ENCODE peak calls at places on chromosomes 16 and 17, in eight cellular contexts. One of them, this sample, is unnamed. For H3K27me3 and H3K4me1, the result is how much of the 10 kb centered on the place peaks cover.

GRCh38 chr16:27366687-27367462 is 35.1 kb upstream of the IL21R start:
- ATAC-seq in RWPE2: no peak
- ATAC-seq in body of pancreas: no peak
- ATAC-seq in left lung: no peak
- ATAC-seq in lower lobe of right lung: peak
- ATAC-seq in pancreas: no peak
- ATAC-seq in upper lobe of right lung: no peak
- ATAC-seq in heart left ventricle: peak
- ATAC-seq in this sample: no peak

GRCh38 chr17:57597531-57598453 is 147.3 kb downstream of the CCDC182 start:
- ATAC-seq in body of pancreas: peak
- ATAC-seq in pancreas: peak
- ATAC-seq in heart left ventricle: peak
- ATAC-seq in left lung: peak
- ATAC-seq in RWPE2: peak
- ATAC-seq in lower lobe of right lung: peak
- ATAC-seq in upper lobe of right lung: peak
- ATAC-seq in this sample: peak

GRCh38 chr16:28951410-28951943 is 740 bp downstream of the NFATC2IP start:
- ATAC-seq in pancreas: no peak
- ATAC-seq in body of pancreas: no peak
- ATAC-seq in heart left ventricle: no peak
- ATAC-seq in RWPE2: peak
- ATAC-seq in left lung: no peak
- ATAC-seq in upper lobe of right lung: peak
- ATAC-seq in lower lobe of right lung: peak
- ATAC-seq in this sample: no peak

GRCh38 chr17:58556833-58557250 is 42.4 kb upstream of the MTMR4 start:
- ATAC-seq in RWPE2: no peak
- ATAC-seq in left lung: no peak
- ATAC-seq in lower lobe of right lung: no peak
- ATAC-seq in body of pancreas: no peak
- ATAC-seq in heart left ventricle: no peak
- ATAC-seq in pancreas: no peak
- ATAC-seq in upper lobe of right lung: peak
- ATAC-seq in this sample: no peak

GRCh38 chr16:56357291-56357764 is 68.0 kb downstream of the AMFR start:
- ATAC-seq in heart left ventricle: peak
- ATAC-seq in pancreas: peak
- ATAC-seq in RWPE2: peak
- ATAC-seq in left lung: peak
- ATAC-seq in upper lobe of right lung: peak
- ATAC-seq in body of pancreas: peak
- ATAC-seq in lower lobe of right lung: peak
- ATAC-seq in this sample: peak

GRCh38 chr16:74936902-74937560 is 47.9 kb downstream of the WDR59 start:
- ATAC-seq in heart left ventricle: no peak
- ATAC-seq in lower lobe of right lung: peak
- ATAC-seq in pancreas: peak
- ATAC-seq in left lung: peak
- ATAC-seq in body of pancreas: no peak
- ATAC-seq in RWPE2: no peak
- ATAC-seq in upper lobe of right lung: peak
- ATAC-seq in this sample: no peak

GRCh38 chr17:56891751-56892150 is 22.1 kb downstream of the TRIM25 start:
- ATAC-seq in upper lobe of right lung: peak
- ATAC-seq in body of pancreas: no peak
- ATAC-seq in lower lobe of right lung: peak
- ATAC-seq in heart left ventricle: no peak
- ATAC-seq in left lung: peak
- ATAC-seq in pancreas: peak
- ATAC-seq in RWPE2: no peak
- ATAC-seq in this sample: no peak

GRCh38 chr17:60601443-60602384 is 1.7 kb downstream of the PPM1D start:
- ATAC-seq in upper lobe of right lung: no peak
- ATAC-seq in body of pancreas: peak
- ATAC-seq in left lung: peak
- ATAC-seq in lower lobe of right lung: no peak
- ATAC-seq in pancreas: peak
- ATAC-seq in heart left ventricle: peak
- ATAC-seq in RWPE2: peak
- ATAC-seq in this sample: no peak

GRCh38 chr17:9080296-9080914 is 59.1 kb downstream of the NTN1 start:
- ATAC-seq in heart left ventricle: no peak
- ATAC-seq in left lung: no peak
- ATAC-seq in RWPE2: no peak
- ATAC-seq in lower lobe of right lung: no peak
- ATAC-seq in upper lobe of right lung: no peak
- ATAC-seq in body of pancreas: no peak
- ATAC-seq in pancreas: no peak
- ATAC-seq in this sample: no peak

GRCh38 chr17:44192750-44193149 is 6.0 kb downstream of the TMUB2 start:
- ATAC-seq in left lung: no peak
- ATAC-seq in lower lobe of right lung: no peak
- ATAC-seq in upper lobe of right lung: no peak
- ATAC-seq in body of pancreas: no peak
- ATAC-seq in pancreas: no peak
- ATAC-seq in heart left ventricle: no peak
- ATAC-seq in RWPE2: no peak
- ATAC-seq in this sample: no peak

GRCh38 chr17:76384222-76384986 is at the start of gene SPHK1:
- ATAC-seq in RWPE2: peak
- ATAC-seq in heart left ventricle: peak
- ATAC-seq in body of pancreas: peak
- ATAC-seq in left lung: peak
- ATAC-seq in lower lobe of right lung: peak
- ATAC-seq in upper lobe of right lung: peak
- ATAC-seq in pancreas: peak
- ATAC-seq in this sample: peak

GRCh38 chr17:48726916-48727286 is 1.6 kb downstream of the HOXB13 start:
- ATAC-seq in lower lobe of right lung: no peak
- ATAC-seq in upper lobe of right lung: no peak
- ATAC-seq in body of pancreas: no peak
- ATAC-seq in heart left ventricle: no peak
- ATAC-seq in RWPE2: no peak
- ATAC-seq in left lung: no peak
- ATAC-seq in pancreas: no peak
- ATAC-seq in this sample: no peak

GRCh38 chr16:759110-759910 is 1.2 kb upstream of the MSLN start:
- ATAC-seq in upper lobe of right lung: peak
- ATAC-seq in left lung: peak
- ATAC-seq in RWPE2: peak
- ATAC-seq in heart left ventricle: no peak
- ATAC-seq in lower lobe of right lung: peak
- ATAC-seq in pancreas: no peak
- ATAC-seq in body of pancreas: no peak
- ATAC-seq in this sample: no peak

GRCh38 chr17:27240086-27240801 is 53.7 kb upstream of the WSB1 start:
- ATAC-seq in upper lobe of right lung: no peak
- ATAC-seq in pancreas: no peak
- ATAC-seq in RWPE2: no peak
- ATAC-seq in left lung: no peak
- ATAC-seq in heart left ventricle: no peak
- ATAC-seq in body of pancreas: no peak
- ATAC-seq in lower lobe of right lung: no peak
- ATAC-seq in this sample: no peak

GRCh38 chr16:23288209-23288608 is 13.9 kb upstream of the SCNN1B start:
- ATAC-seq in upper lobe of right lung: peak
- ATAC-seq in RWPE2: no peak
- ATAC-seq in pancreas: no peak
- ATAC-seq in heart left ventricle: no peak
- ATAC-seq in left lung: no peak
- ATAC-seq in lower lobe of right lung: no peak
- ATAC-seq in body of pancreas: no peak
- ATAC-seq in this sample: no peak

GRCh38 chr16:64136314-64136713 is 985.5 kb downstream of the CDH11 start:
- ATAC-seq in lower lobe of right lung: no peak
- ATAC-seq in heart left ventricle: no peak
- ATAC-seq in pancreas: no peak
- ATAC-seq in RWPE2: no peak
- ATAC-seq in left lung: no peak
- ATAC-seq in body of pancreas: no peak
- ATAC-seq in upper lobe of right lung: no peak
- ATAC-seq in this sample: no peak

DNA sequence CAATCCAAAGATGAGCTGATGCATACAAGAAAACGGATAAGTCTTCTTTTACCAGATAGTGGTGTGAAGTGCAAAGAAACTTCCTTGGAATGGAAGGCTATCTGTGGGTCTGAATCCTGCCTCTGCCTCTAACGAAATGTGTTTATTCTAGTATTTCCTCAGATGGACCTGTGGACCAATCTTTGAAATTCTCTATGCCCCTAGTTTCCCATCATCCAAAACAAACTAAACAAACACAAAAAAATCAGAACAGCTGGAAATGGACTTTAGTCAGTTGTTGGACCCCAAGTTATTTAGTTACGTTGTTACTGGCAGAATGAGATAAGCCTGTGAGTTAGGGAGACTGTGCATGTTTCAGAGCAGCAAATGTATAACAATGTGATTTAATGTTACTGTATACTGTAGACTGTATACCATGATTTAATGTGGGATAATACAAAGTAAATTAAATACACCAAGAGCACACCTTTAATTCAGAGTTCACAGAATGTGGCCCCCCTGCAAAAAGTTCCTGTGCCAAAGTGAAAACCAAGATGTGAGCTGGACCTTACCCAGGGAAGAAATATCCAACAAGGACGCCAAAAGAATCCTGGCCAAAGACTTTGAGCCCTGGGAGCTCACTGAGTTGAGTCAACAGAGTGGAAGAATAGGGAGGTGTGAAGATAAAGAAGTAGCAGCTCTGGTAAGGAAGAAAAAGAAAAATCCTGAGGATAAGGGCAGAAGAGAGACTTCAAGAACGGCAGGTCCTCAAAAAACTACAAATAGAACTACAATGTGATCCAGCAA is 255.2 kb downstream of the CNTNAP4 start:
- ATAC-seq in heart left ventricle: no peak
- ATAC-seq in lower lobe of right lung: no peak
- ATAC-seq in pancreas: no peak
- ATAC-seq in left lung: no peak
- ATAC-seq in RWPE2: no peak
- ATAC-seq in body of pancreas: no peak
- ATAC-seq in upper lobe of right lung: no peak
- ATAC-seq in this sample: no peak
- H3K27me3 ChIP-seq in heart left ventricle: under half
- H3K27me3 ChIP-seq in lower lobe of right lung: under half
- H3K27me3 ChIP-seq in pancreas: under half
- H3K27me3 ChIP-seq in left lung: under half
- H3K27me3 ChIP-seq in RWPE2: under half
- H3K27me3 ChIP-seq in body of pancreas: under half
- H3K27me3 ChIP-seq in upper lobe of right lung: under half
- H3K27me3 ChIP-seq in this sample: under half

GRCh38 chr17:41654134-41654907 is 29.9 kb upstream of the KRT17 start:
- ATAC-seq in RWPE2: peak
- ATAC-seq in left lung: peak
- ATAC-seq in lower lobe of right lung: peak
- ATAC-seq in heart left ventricle: no peak
- ATAC-seq in pancreas: peak
- ATAC-seq in body of pancreas: peak
- ATAC-seq in upper lobe of right lung: peak
- ATAC-seq in this sample: no peak

GRCh38 chr17:41657164-41657754 is 31.4 kb upstream of the EIF1 start:
- ATAC-seq in upper lobe of right lung: no peak
- ATAC-seq in pancreas: no peak
- ATAC-seq in left lung: no peak
- ATAC-seq in RWPE2: no peak
- ATAC-seq in lower lobe of right lung: no peak
- ATAC-seq in body of pancreas: no peak
- ATAC-seq in heart left ventricle: no peak
- ATAC-seq in this sample: no peak

GRCh38 chr17:41656249-41657023 is 32.1 kb upstream of the KRT17 start:
- ATAC-seq in body of pancreas: no peak
- ATAC-seq in lower lobe of right lung: no peak
- ATAC-seq in upper lobe of right lung: no peak
- ATAC-seq in left lung: no peak
- ATAC-seq in heart left ventricle: no peak
- ATAC-seq in pancreas: no peak
- ATAC-seq in RWPE2: no peak
- ATAC-seq in this sample: no peak

GRCh38 chr17:41654908-41655607 is 30.7 kb upstream of the KRT17 start:
- ATAC-seq in left lung: peak
- ATAC-seq in lower lobe of right lung: peak
- ATAC-seq in RWPE2: peak
- ATAC-seq in heart left ventricle: no peak
- ATAC-seq in pancreas: no peak
- ATAC-seq in upper lobe of right lung: no peak
- ATAC-seq in body of pancreas: no peak
- ATAC-seq in this sample: no peak

GRCh38 chr17:41655611-41656111 is 31.3 kb upstream of the KRT17 start:
- ATAC-seq in body of pancreas: peak
- ATAC-seq in RWPE2: peak
- ATAC-seq in pancreas: peak
- ATAC-seq in lower lobe of right lung: peak
- ATAC-seq in heart left ventricle: no peak
- ATAC-seq in upper lobe of right lung: peak
- ATAC-seq in left lung: peak
- ATAC-seq in this sample: peak
- H3K4me1 ChIP-seq in body of pancreas: under half
- H3K4me1 ChIP-seq in RWPE2: half or more
- H3K4me1 ChIP-seq in pancreas: under half
- H3K4me1 ChIP-seq in lower lobe of right lung: under half
- H3K4me1 ChIP-seq in heart left ventricle: under half
- H3K4me1 ChIP-seq in upper lobe of right lung: under half
- H3K4me1 ChIP-seq in left lung: under half
- H3K4me1 ChIP-seq in this sample: under half

GRCh38 chr17:77957869-77958715 is at the start of gene TNRC6C:
- ATAC-seq in left lung: peak
- ATAC-seq in RWPE2: peak
- ATAC-seq in pancreas: peak
- ATAC-seq in lower lobe of right lung: peak
- ATAC-seq in heart left ventricle: peak
- ATAC-seq in upper lobe of right lung: peak
- ATAC-seq in body of pancreas: peak
- ATAC-seq in this sample: peak
- TF ChIP-seq CTCF in left lung: no peak
- TF ChIP-seq CTCF in RWPE2: no peak
- TF ChIP-seq CTCF in pancreas: no peak
- TF ChIP-seq CTCF in lower lobe of right lung: peak
- TF ChIP-seq CTCF in heart left ventricle: no peak
- TF ChIP-seq CTCF in upper lobe of right lung: peak
- TF ChIP-seq CTCF in body of pancreas: no peak
- TF ChIP-seq CTCF in this sample: peak

DNA sequence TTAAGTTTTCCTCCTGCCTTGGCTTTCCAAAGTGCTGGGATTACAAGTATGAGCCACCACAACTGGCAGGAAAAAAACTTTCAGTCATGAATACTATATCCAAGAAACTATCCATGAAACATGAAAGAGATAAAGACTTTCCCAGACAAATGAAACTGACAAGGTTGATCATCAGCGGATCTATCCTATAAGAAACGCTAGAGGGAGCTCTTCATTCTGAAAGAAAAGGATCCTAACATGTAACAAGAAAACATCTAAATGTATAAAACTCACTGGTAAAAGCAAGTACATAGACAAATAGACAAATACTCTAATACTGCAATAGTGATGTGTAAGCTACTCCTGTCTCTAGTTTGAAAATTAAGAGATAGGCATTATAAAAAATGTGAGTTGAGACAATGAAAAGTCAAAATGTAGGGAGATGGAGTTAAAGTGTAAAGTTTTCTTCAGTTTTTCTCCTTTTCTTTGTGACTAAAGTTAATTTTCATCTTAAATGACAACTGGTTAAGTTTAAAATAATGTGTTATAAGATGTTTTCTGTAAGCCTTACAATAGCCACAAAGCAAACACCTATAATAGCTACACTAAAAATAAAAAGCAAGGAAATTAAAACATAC is 79.6 kb upstream of the TEKT1 start:
- ATAC-seq in RWPE2: no peak
- ATAC-seq in upper lobe of right lung: no peak
- ATAC-seq in heart left ventricle: no peak
- ATAC-seq in lower lobe of right lung: no peak
- ATAC-seq in left lung: no peak
- ATAC-seq in pancreas: no peak
- ATAC-seq in body of pancreas: no peak
- ATAC-seq in this sample: no peak
- H3K27me3 ChIP-seq in RWPE2: under half
- H3K27me3 ChIP-seq in upper lobe of right lung: under half
- H3K27me3 ChIP-seq in heart left ventricle: under half
- H3K27me3 ChIP-seq in lower lobe of right lung: under half
- H3K27me3 ChIP-seq in left lung: under half
- H3K27me3 ChIP-seq in pancreas: under half
- H3K27me3 ChIP-seq in body of pancreas: under half
- H3K27me3 ChIP-seq in this sample: under half

This sample was measured in gastroesophageal sphincter.